ENCODE peak calls at places on chromosomes 11 and 22, in four cellular contexts. I is kidney, N is heart right ventricle, G is heart left ventricle. R is an unnamed sample.

GRCh38 chr11:16924826-16925494 is 89.3 kb downstream of the PLEKHA7 start:
- DNase-seq in N (peak; percentile 45), I (peak; percentile 90), G (peak; percentile 31), R (no peak)

GRCh38 chr11:57567512-57568329 is at the start of gene UBE2L6:
- DNase-seq in G (peak; percentile 56), N (peak; percentile 67), I (peak; percentile 91), R (peak; percentile 77)

GRCh38 chr11:14645247-14645912 is 1.8 kb downstream of the PDE3B start:
- DNase-seq in N (no peak), I (no peak), G (no peak), R (no peak)

GRCh38 chr11:133966924-133967598 is 10.3 kb upstream of the IGSF9B start:
- DNase-seq in N (peak; percentile 77), G (peak; percentile 65), I (no peak), R (peak; percentile 37)

GRCh38 chr11:96481204-96481603 is 91.4 kb downstream of the JRKL start:
- DNase-seq in G (no peak), I (no peak), N (no peak), R (no peak)

GRCh38 chr11:111826322-111826950 is 44.9 kb downstream of the ALG9 start:
- DNase-seq in G (no peak), I (no peak), N (no peak), R (no peak)

GRCh38 chr11:1230121-1230455 is 7.2 kb downstream of the MUC5B start:
- DNase-seq in N (no peak), G (no peak), I (peak; percentile 59), R (no peak)

GRCh38 chr11:10993186-10993585 is 135.3 kb upstream of the ZBED5 start:
- DNase-seq in I (no peak), N (no peak), G (no peak), R (no peak)

GRCh38 chr11:44977493-44977984 is 26.9 kb upstream of the TP53I11 start:
- DNase-seq in G (no peak), N (no peak), I (no peak), R (no peak)

GRCh38 chr11:71936825-71937224 is 8.0 kb downstream of the RNF121 start:
- DNase-seq in G (no peak), N (no peak), I (no peak), R (no peak)

GRCh38 chr11:9461068-9461759 is 402 bp downstream of the ZNF143 start:
- DNase-seq in G (peak; percentile 92), I (peak; percentile 97), N (peak; percentile 91), R (peak; percentile 65)

GRCh38 chr11:102685769-102686168 is 19.8 kb downstream of the MMP27 start:
- DNase-seq in G (no peak), I (no peak), N (no peak), R (no peak)

GRCh38 chr22:37626144-37626543 is 13.3 kb upstream of the SH3BP1 start:
- DNase-seq in N (peak; percentile 83), G (peak; percentile 64), I (peak; percentile 90), R (no peak)

GRCh38 chr22:30408388-30409101 is 11.7 kb downstream of the SEC14L2 start:
- DNase-seq in I (no peak), G (no peak), N (no peak), R (no peak)

GRCh38 chr11:2203440-2204259 is 32.0 kb upstream of the TH start:
- DNase-seq in N (no peak), I (peak; percentile 76), G (peak; percentile 2), R (no peak)

GRCh38 chr11:120169981-120170698 is 32.2 kb upstream of the TRIM29 start:
- DNase-seq in I (peak; percentile 82), G (no peak), N (no peak), R (no peak)

GRCh38 chr11:65606876-65607613 is 7.0 kb downstream of the MAP3K11 start:
- DNase-seq in N (peak; percentile 93), G (peak; percentile 96), I (peak; percentile 98), R (no peak)

GRCh38 chr22:46213052-46213451 is 37.0 kb downstream of the CDPF1 start:
- DNase-seq in N (no peak), G (no peak), I (no peak), R (no peak)

GRCh38 chr11:99199336-99199735 is 178.6 kb downstream of the CNTN5 start:
- DNase-seq in N (no peak), G (peak; percentile 10), I (no peak), R (no peak)

GRCh38 chr11:646214-646613 is 9.1 kb downstream of the DRD4 start:
- DNase-seq in I (no peak), G (no peak), N (no peak), R (no peak)

GRCh38 chr11:293852-294661 is 5.1 kb downstream of the PGGHG start:
- DNase-seq in G (no peak), N (peak; percentile 9), I (peak; percentile 73), R (no peak)

GRCh38 chr11:117657801-117658200 is 139.2 kb downstream of the DSCAML1 start:
- DNase-seq in G (no peak), N (peak; percentile 38), I (peak; percentile 35), R (no peak)

GRCh38 chr11:120543816-120544215 is 32.3 kb downstream of the GRIK4 start:
- DNase-seq in I (no peak), G (no peak), N (no peak), R (no peak)

GRCh38 chr22:35334010-35334409 is 34.3 kb downstream of the TOM1 start:
- DNase-seq in G (no peak), I (no peak), N (no peak), R (no peak)

GRCh38 chr11:18080451-18080850 is 25.4 kb downstream of the SAAL1 start:
- DNase-seq in N (no peak), I (no peak), G (no peak), R (no peak)

GRCh38 chr11:78192911-78193341 is 4.2 kb downstream of the USP35 start:
- DNase-seq in G (no peak), I (no peak), N (no peak), R (no peak)

GRCh38 chr11:40140560-40140959 is 1318.9 kb downstream of the LRRC4C start:
- DNase-seq in I (no peak), N (no peak), G (no peak), R (no peak)

GRCh38 chr22:39332441-39333064 is 13.1 kb upstream of the RPL3 start:
- DNase-seq in N (no peak), I (no peak), G (no peak), R (no peak)

GRCh38 chr22:39388261-39389011 is 11.1 kb upstream of the TAB1 start:
- DNase-seq in N (peak; percentile 85), I (peak; percentile 93), G (peak; percentile 83), R (peak; percentile 71)

GRCh38 chr11:16154715-16155396 is 201.5 kb downstream of the SOX6 start:
- DNase-seq in G (no peak), I (no peak), N (no peak), R (no peak)

GRCh38 chr11:62020661-62021060 is 53.2 kb upstream of the FTH1 start:
- DNase-seq in N (peak; percentile 27), I (no peak), G (no peak), R (no peak)

GRCh38 chr11:75673977-75674582 is 5.2 kb upstream of the MAP6 start:
- DNase-seq in N (no peak), G (no peak), I (no peak), R (no peak)

GRCh38 chr11:73271936-73272679 is at the start of gene P2RY6:
- DNase-seq in I (no peak), G (no peak), N (no peak), R (no peak)

GRCh38 chr22:28333106-28333505 is 346.5 kb downstream of the TTC28 start:
- DNase-seq in N (no peak), G (no peak), I (no peak), R (no peak)

GRCh38 chr22:47394504-47395440 is 632.3 kb downstream of the TBC1D22A start:
- DNase-seq in I (peak; percentile 25), G (no peak), N (no peak), R (no peak)
- H3K9me3 ChIP-seq in I (no peaks in the 10 kb centered on the region), G (no peaks in the 10 kb centered on the region), N (no peaks in the 10 kb centered on the region), R (no peaks in the 10 kb centered on the region)

GRCh38 chr22:49053574-49053973 is 774.1 kb downstream of the BRD1 start:
- DNase-seq in I (no peak), N (no peak), G (no peak), R (no peak)

GRCh38 chr22:49056301-49056700 is 771.4 kb downstream of the BRD1 start:
- DNase-seq in G (no peak), N (no peak), I (no peak), R (no peak)

GRCh38 chr22:49062155-49063039 is 765.3 kb downstream of the BRD1 start:
- DNase-seq in I (no peak), N (no peak), G (no peak), R (no peak)

GRCh38 chr22:49055406-49055805 is 772.3 kb downstream of the BRD1 start:
- DNase-seq in I (no peak), G (no peak), N (no peak), R (no peak)

GRCh38 chr22:49057910-49058309 is 769.8 kb downstream of the BRD1 start:
- DNase-seq in G (no peak), N (no peak), I (no peak), R (no peak)
- H3K9me3 ChIP-seq in G (no peaks in the 10 kb centered on the region), N (no peaks in the 10 kb centered on the region), I (no peaks in the 10 kb centered on the region), R (no peaks in the 10 kb centered on the region)

GRCh38 chr22:49181431-49181830 is 646.2 kb downstream of the BRD1 start:
- DNase-seq in G (no peak), I (no peak), N (no peak), R (no peak)
- H3K9me3 ChIP-seq in G (no peaks in the 10 kb centered on the region), I (no peaks in the 10 kb centered on the region), N (no peaks in the 10 kb centered on the region), R (no peaks in the 10 kb centered on the region)

GRCh38 chr22:11066458-11067285 is 4461.3 kb upstream of the OR11H1 start:
- DNase-seq in N (no peak), G (peak; percentile 29), I (peak; percentile 88), R (no peak)
- H3K9me3 ChIP-seq in N (no peaks in the 10 kb centered on the region), G (no peaks in the 10 kb centered on the region), I (peaks cover 13% of the 10 kb centered on the region), R (no peaks in the 10 kb centered on the region)